ENCODE peak calls at places on chromosomes 12 and 14, in ten cellular contexts. J is pancreas; S is spleen; O is stomach; E is A549; F is aorta; V is CD8-positive, alpha-beta memory T cell; T is SJSA1; Y is heart right ventricle; U is IMR-90. P is an unnamed sample.

GRCh38 chr12:104736307-104736706 is 221.8 kb downstream of the SLC41A2 start:
- DNase-seq in O (no peak), J (no peak), V (no peak), Y (no peak), S (no peak), T (no peak), U (peak), F (no peak), E (no peak), P (no peak)

GRCh38 chr12:89160716-89161123 is 191.6 kb downstream of the DUSP6 start:
- DNase-seq in S (peak), T (no peak), V (no peak), Y (peak), U (peak), J (peak), O (no peak), E (peak), F (peak), P (peak)

GRCh38 chr12:12017798-12018197 is 52.9 kb upstream of the BCL2L14 start:
- DNase-seq in V (no peak), T (no peak), S (no peak), Y (no peak), J (no peak), U (no peak), O (no peak), F (no peak), E (no peak), P (no peak)

GRCh38 chr14:51822499-51822898 is 37.9 kb upstream of the GNG2 start:
- DNase-seq in O (no peak), J (no peak), T (no peak), Y (no peak), S (no peak), F (no peak), V (no peak), E (no peak), U (no peak), P (no peak)

GRCh38 chr14:55194656-55195355 is 3.4 kb upstream of the DLGAP5 start:
- DNase-seq in V (no peak), Y (no peak), E (no peak), O (no peak), U (no peak), T (no peak), J (no peak), S (no peak), F (no peak), P (no peak)

GRCh38 chr12:96106137-96106536 is 70.8 kb upstream of the LTA4H start:
- DNase-seq in V (no peak), O (no peak), S (no peak), E (no peak), Y (no peak), F (no peak), T (no peak), J (no peak), U (no peak), P (no peak)

GRCh38 chr12:49987620-49988303 is 15.0 kb downstream of the AQP6 start:
- DNase-seq in O (no peak), F (no peak), T (no peak), J (no peak), Y (no peak), S (no peak), V (no peak), U (no peak), E (no peak), P (no peak)

GRCh38 chr12:16030729-16031128 is 119.6 kb downstream of the DERA start:
- DNase-seq in V (no peak), S (no peak), T (no peak), U (peak), O (no peak), Y (no peak), E (no peak), F (no peak), J (no peak), P (no peak)

GRCh38 chr12:18387706-18388105 is 126.4 kb downstream of the PIK3C2G start:
- DNase-seq in Y (no peak), U (peak), F (no peak), S (no peak), E (no peak), O (no peak), T (no peak), V (no peak), J (no peak), P (no peak)

GRCh38 chr14:53670701-53671100 is 285.9 kb downstream of the BMP4 start:
- DNase-seq in Y (no peak), O (no peak), U (peak), T (no peak), V (no peak), J (no peak), S (no peak), F (no peak), E (peak), P (no peak)

GRCh38 chr14:92122351-92122677 is 545 bp downstream of the CPSF2 start:
- DNase-seq in F (no peak), V (no peak), E (peak), O (no peak), T (no peak), J (no peak), S (no peak), Y (no peak), U (peak), P (no peak)

GRCh38 chr14:52914295-52914694 is 36.6 kb downstream of the FERMT2 start:
- DNase-seq in V (no peak), O (no peak), F (no peak), T (no peak), U (no peak), Y (no peak), S (no peak), E (no peak), J (no peak), P (no peak)

GRCh38 chr12:124754949-124755800 is 108.5 kb downstream of the SCARB1 start:
- DNase-seq in V (peak), J (peak), Y (peak), E (no peak), T (peak), O (peak), U (peak), F (peak), S (peak), P (peak)

GRCh38 chr14:50318031-50318626 is 6.0 kb downstream of the DMAC2L start:
- DNase-seq in F (no peak), J (no peak), T (no peak), U (peak), V (no peak), S (no peak), Y (no peak), O (no peak), E (peak), P (no peak)

GRCh38 chr12:132523576-132524331 is 33.8 kb downstream of the FBRSL1 start:
- DNase-seq in F (peak), U (peak), S (peak), T (peak), Y (peak), E (peak), V (peak), J (peak), O (peak), P (peak)

GRCh38 chr14:88559852-88560251 is 3.0 kb upstream of the ZC3H14 start:
- DNase-seq in F (no peak), Y (no peak), T (no peak), E (peak), V (no peak), J (no peak), O (no peak), S (no peak), U (peak), P (no peak)

GRCh38 chr12:12467222-12467621 is 95.4 kb downstream of the DUSP16 start:
- DNase-seq in O (no peak), U (no peak), S (no peak), F (no peak), Y (no peak), T (no peak), J (no peak), V (no peak), E (no peak), P (no peak)

GRCh38 chr12:19967486-19967885 is 400.9 kb upstream of the PDE3A start:
- DNase-seq in T (no peak), E (peak), J (peak), U (peak), V (no peak), O (no peak), Y (no peak), S (no peak), F (no peak), P (no peak)

GRCh38 chr12:21773263-21773741 is 1.2 kb downstream of the KCNJ8 start:
- DNase-seq in S (no peak), U (peak), O (no peak), E (peak), F (peak), Y (peak), T (no peak), V (no peak), J (peak), P (peak)

GRCh38 chr14:29738950-29739349 is 188.7 kb downstream of the PRKD1 start:
- DNase-seq in O (no peak), V (no peak), S (no peak), Y (no peak), U (no peak), F (no peak), J (no peak), E (no peak), T (no peak), P (no peak)

GRCh38 chr12:14961466-14962155 is at the start of gene ARHGDIB:
- DNase-seq in O (peak), Y (peak), U (no peak), V (peak), E (no peak), F (no peak), J (no peak), S (peak), T (no peak), P (peak)

GRCh38 chr14:91142214-91142668 is 28.4 kb downstream of the DGLUCY start:
- DNase-seq in T (no peak), J (no peak), V (no peak), O (no peak), U (no peak), E (no peak), S (peak), F (no peak), Y (no peak), P (no peak)

GRCh38 chr14:88825078-88825458 is 617 bp downstream of the TTC8 start:
- DNase-seq in O (no peak), T (no peak), U (peak), F (no peak), J (no peak), Y (no peak), S (no peak), V (no peak), E (no peak), P (no peak)

DNA sequence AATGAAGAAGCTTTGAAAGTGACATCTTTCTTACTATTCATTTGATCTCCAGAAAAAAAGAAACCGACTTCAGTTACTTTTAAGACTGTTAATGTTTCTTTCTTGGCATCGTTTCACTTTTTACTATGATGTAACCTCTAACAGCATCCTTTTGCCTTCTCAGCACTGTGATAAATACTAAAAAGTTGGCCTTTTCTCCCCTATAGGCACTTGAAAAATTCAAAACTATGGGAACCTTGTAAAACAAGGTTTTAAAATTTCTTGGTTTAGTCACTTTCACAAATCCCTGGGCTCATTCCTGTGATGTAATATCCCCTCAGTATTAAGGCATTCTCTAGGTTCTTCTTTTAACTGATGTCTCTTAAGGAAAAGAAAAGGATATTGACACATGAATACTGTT is 281.8 kb downstream of the EGLN3 start:
- DNase-seq in S (no peak), O (no peak), E (no peak), T (no peak), U (no peak), Y (no peak), V (no peak), F (no peak), J (no peak), P (no peak)
- H3K4me3 ChIP-seq in S (no peak), O (no peak), E (no peak), T (no peak), U (no peak), Y (no peak), V (no peak), F (no peak), J (no peak), P (no peak)

GRCh38 chr12:93805736-93806141 is 128.6 kb downstream of the CRADD start:
- DNase-seq in F (no peak), E (no peak), V (no peak), T (no peak), S (no peak), U (no peak), O (no peak), J (no peak), Y (no peak), P (no peak)

GRCh38 chr12:93804392-93805179 is 127.4 kb downstream of the CRADD start:
- DNase-seq in T (no peak), U (no peak), E (no peak), Y (no peak), F (no peak), J (no peak), O (no peak), S (no peak), V (no peak), P (no peak)

GRCh38 chr12:93802293-93802692 is 125.1 kb downstream of the CRADD start:
- DNase-seq in J (no peak), S (no peak), V (no peak), E (no peak), U (no peak), O (no peak), F (no peak), T (no peak), Y (no peak), P (no peak)

GRCh38 chr12:93803408-93803807 is 126.2 kb downstream of the CRADD start:
- DNase-seq in O (no peak), E (no peak), S (no peak), F (no peak), T (no peak), U (peak), J (no peak), V (no peak), Y (no peak), P (no peak)

DNA sequence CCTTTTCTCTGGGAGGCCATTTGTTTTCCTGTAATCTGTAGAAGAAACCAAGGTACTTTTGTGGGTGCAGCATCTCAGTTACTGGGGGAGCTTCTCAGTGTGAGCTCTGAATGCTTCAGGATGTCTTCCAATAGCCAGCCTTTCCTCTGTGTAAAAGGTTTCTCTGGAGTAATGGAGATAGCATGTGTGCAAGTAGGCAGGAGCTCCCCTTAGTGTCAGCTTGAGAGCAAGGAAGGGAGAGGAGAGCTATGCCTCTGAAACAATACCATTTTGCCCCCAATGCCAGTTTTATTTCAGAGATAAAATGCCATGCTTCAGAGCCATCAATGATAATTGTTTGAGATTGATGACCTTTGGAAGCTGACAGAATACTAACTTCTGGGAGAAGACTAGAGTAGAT is 125.5 kb downstream of the CRADD start:
- DNase-seq in Y (no peak), J (no peak), T (no peak), S (no peak), F (no peak), O (no peak), V (no peak), E (no peak), U (peak), P (no peak)
- H3K27ac ChIP-seq in Y (peak), J (no peak), T (no peak), S (peak), F (no peak), O (peak), V (no peak), E (no peak), U (no peak), P (no peak)

GRCh38 chr14:74502236-74503019 is 8.9 kb downstream of the ISCA2 start:
- DNase-seq in F (peak), S (no peak), U (peak), O (no peak), J (no peak), V (no peak), T (peak), E (peak), Y (no peak), P (no peak)
- H3K4me3 ChIP-seq in F (no peak), S (no peak), U (no peak), O (no peak), J (no peak), V (no peak), T (no peak), E (no peak), Y (no peak), P (no peak)

GRCh38 chr12:45879363-45879895 is 110.9 kb downstream of the SCAF11 start:
- DNase-seq in S (no peak), E (no peak), V (no peak), F (no peak), J (no peak), O (no peak), T (no peak), U (no peak), Y (no peak), P (no peak)

GRCh38 chr12:45877069-45877468 is 113.3 kb downstream of the SCAF11 start:
- DNase-seq in U (no peak), E (no peak), S (no peak), V (no peak), Y (no peak), O (no peak), T (no peak), F (no peak), J (no peak), P (no peak)

DNA sequence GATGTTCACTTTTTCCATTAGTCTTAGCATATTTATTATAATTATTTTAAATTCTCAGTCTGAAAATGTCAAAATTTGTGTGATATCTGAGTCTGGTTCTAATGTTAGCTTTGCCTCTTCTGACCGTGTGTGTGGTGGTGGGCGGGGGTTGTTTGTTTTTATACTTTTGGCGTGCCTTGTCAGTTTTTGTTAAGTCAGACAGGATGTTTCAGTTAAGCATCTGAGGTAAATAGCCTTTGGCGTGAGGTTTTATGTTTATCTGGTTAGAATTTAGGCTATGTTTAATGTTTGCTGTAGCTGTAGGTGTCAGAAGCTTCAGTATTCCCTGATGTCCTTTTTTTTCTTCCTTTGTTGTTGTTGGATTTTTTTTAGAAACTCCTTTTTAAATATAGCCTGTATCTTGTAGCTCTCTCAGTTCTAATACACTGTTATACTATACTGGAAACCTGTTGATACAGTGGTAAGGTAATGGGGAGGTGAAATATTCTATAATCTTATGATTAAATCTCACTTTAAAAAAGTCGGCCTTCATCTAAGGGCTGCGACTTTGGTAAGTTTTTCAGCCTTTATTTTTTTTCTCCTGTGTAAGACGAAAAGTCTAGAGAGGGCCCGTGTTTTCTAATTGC is 111.6 kb downstream of the SCAF11 start:
- DNase-seq in T (no peak), S (no peak), O (no peak), F (no peak), J (no peak), V (peak), Y (no peak), U (peak), E (peak), P (no peak)
- H3K27ac ChIP-seq in T (peak), S (peak), O (peak), F (no peak), J (no peak), V (peak), Y (peak), U (no peak), E (no peak), P (no peak)

DNA sequence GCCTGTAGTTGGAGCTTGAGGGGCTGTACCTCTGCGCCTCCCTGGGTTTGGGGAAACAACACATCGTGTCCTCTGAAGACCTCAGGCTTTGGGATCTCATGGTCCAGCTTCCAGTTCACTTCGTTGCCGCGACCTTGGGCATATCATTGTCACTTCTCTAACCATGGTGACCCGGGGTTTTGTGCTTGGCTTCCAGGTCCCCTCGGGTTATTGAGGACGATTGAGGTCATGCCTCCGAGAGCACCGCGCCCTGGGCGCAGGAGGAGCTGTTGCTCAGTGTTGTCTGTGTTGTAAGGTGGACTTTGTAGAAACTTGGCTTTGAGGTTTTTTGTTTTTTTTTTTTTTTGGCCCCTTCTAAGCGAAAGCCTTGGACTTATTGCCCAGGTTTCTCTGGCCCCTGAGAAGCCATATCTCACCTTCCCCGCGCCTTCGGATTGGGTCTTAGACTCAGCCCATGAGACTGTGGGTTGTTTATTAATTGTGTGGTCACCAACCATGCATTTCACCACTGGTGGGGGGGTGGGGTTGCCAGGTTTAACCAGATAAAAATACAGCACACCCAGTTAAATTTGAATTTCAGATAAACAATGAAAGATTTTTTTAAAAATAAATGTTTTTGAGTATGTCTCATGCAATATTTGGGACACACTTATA is 2.6 kb downstream of the BCL7A start:
- DNase-seq in F (no peak), J (peak), V (no peak), U (peak), T (no peak), E (no peak), O (no peak), Y (no peak), S (no peak), P (no peak)
- H3K4me3 ChIP-seq in F (no peak), J (peak), V (no peak), U (no peak), T (no peak), E (peak), O (peak), Y (peak), S (peak), P (no peak)

GRCh38 chr12:55706840-55707671 is 648 bp downstream of the ITGA7 start:
- DNase-seq in Y (no peak), S (peak), V (no peak), F (peak), T (no peak), J (no peak), O (no peak), E (no peak), U (no peak), P (no peak)
- H3K27ac ChIP-seq in Y (peak), S (peak), V (no peak), F (peak), T (no peak), J (no peak), O (peak), E (no peak), U (no peak), P (peak)